ENCODE peak calls at places on chromosomes 13 and 19, in four cellular contexts. O is K562, Q is SK-N-SH, H is GM12878. L is an unnamed sample.

GRCh38 chr19:52741951-52742485 is 7.2 kb upstream of the ZNF611 start:
- DNase-seq in O (no peak), Q (no peak), H (no peak), L (no peak)

GRCh38 chr13:28728642-28729041 is 9.9 kb upstream of the SLC46A3 start:
- DNase-seq in O (no peak), Q (no peak), H (no peak), L (no peak)

GRCh38 chr19:17915940-17916593 is 16.7 kb upstream of the CCDC124 start:
- DNase-seq in O (no peak), Q (no peak), H (no peak), L (no peak)

GRCh38 chr13:42807866-42808265 is 26.5 kb downstream of the FAM216B start:
- DNase-seq in O (no peak), Q (no peak), H (no peak), L (no peak)

GRCh38 chr13:28488376-28489005 is 6.4 kb downstream of the FLT1 start:
- DNase-seq in O (no peak), Q (no peak), H (no peak), L (no peak)

GRCh38 chr19:7360393-7360984 is 11.8 kb downstream of the ARHGEF18 start:
- DNase-seq in O (no peak), Q (no peak), H (no peak), L (no peak)

GRCh38 chr19:48644355-48644754 is 1.6 kb downstream of the CA11 start:
- DNase-seq in O (no peak), Q (no peak), H (no peak), L (no peak)

GRCh38 chr13:25752957-25753540 is 298.8 kb downstream of the SHISA2 start:
- DNase-seq in O (no peak), Q (no peak), H (no peak), L (no peak)

GRCh38 chr19:45745606-45746005 is 12.4 kb downstream of the MEIOSIN start:
- DNase-seq in O (no peak), Q (no peak), H (no peak), L (no peak)

GRCh38 chr19:58364127-58364526 is 1.6 kb upstream of the ZNF497 start:
- DNase-seq in O (no peak), Q (no peak), H (no peak), L (no peak)

GRCh38 chr13:111881700-111882099 is 185.2 kb upstream of the SOX1 start:
- DNase-seq in O (no peak), Q (no peak), H (no peak), L (no peak)

GRCh38 chr13:71632721-71633120 is 234.3 kb downstream of the DACH1 start:
- DNase-seq in O (no peak), Q (no peak), H (no peak), L (no peak)

GRCh38 chr13:26950968-26951367 is 190.4 kb upstream of the GPR12 start:
- DNase-seq in O (no peak), Q (no peak), H (no peak), L (no peak)

GRCh38 chr13:21371011-21371410 is 88.1 kb downstream of the ZDHHC20 start:
- DNase-seq in O (no peak), Q (no peak), H (no peak), L (no peak)

GRCh38 chr19:8506402-8506957 is 4.0 kb upstream of the PRAM1 start:
- DNase-seq in O (peak), Q (no peak), H (no peak), L (peak)

GRCh38 chr13:72104656-72105180 is 237.7 kb upstream of the DACH1 start:
- DNase-seq in O (no peak), Q (no peak), H (no peak), L (no peak)

GRCh38 chr19:2309734-2310362 is 1.9 kb upstream of the LINGO3 start:
- DNase-seq in O (no peak), Q (peak), H (no peak), L (no peak)

DNA sequence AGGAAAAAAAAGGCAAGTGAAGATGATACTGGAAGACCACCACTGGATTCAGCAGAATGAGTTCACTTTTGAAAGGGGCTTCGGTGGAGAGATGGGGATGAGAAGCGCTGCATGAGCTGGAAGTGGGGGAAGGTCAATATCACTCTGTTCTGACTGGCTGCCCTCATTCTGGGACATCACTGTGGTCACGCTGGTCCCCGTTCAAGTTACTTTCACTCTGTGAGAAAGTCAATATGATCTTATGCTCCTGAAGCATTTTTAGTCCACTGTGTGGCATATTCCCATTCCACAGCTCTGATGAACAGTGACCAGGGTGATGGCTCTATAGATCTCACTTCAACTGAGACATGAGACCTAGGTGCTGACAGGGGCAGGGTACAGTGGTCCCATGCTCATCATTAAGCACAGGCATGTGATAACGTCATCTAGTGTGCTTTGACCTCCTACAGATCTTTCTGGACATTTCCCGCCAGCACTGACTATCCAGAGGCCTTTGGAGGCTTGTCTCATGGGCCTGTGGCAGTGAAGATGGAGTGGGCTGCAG is 40.2 kb upstream of the GPR183 start:
- DNase-seq in O (no peak), Q (no peak), H (no peak), L (no peak)
- TF ChIP-seq USF1 in O (no peak), Q (no peak), H (no peak), L (no peak)

GRCh38 chr19:36379510-36379819 is 464 bp upstream of the ZFP14 start:
- DNase-seq in O (no peak), Q (no peak), H (no peak), L (no peak)
- TF ChIP-seq USF1 in O (no peak), Q (no peak), H (no peak), L (no peak)

GRCh38 chr13:110302154-110302553 is 4.8 kb downstream of the COL4A1 start:
- DNase-seq in O (no peak), Q (no peak), H (no peak), L (no peak)
- TF ChIP-seq USF1 in O (no peak), Q (no peak), H (no peak), L (no peak)

GRCh38 chr13:29754486-29754806 is 96.0 kb downstream of the UBL3 start:
- DNase-seq in O (no peak), Q (no peak), H (no peak), L (peak)

GRCh38 chr13:29750178-29750530 is 100.3 kb downstream of the UBL3 start:
- DNase-seq in O (no peak), Q (no peak), H (no peak), L (no peak)

GRCh38 chr13:29749401-29750177 is 100.8 kb downstream of the UBL3 start:
- DNase-seq in O (no peak), Q (no peak), H (no peak), L (no peak)

GRCh38 chr13:29753593-29754485 is 96.6 kb downstream of the UBL3 start:
- DNase-seq in O (no peak), Q (no peak), H (no peak), L (no peak)

GRCh38 chr13:29752175-29752574 is 98.2 kb downstream of the UBL3 start:
- DNase-seq in O (no peak), Q (no peak), H (no peak), L (no peak)
- TF ChIP-seq USF1 in O (no peak), Q (no peak), H (no peak), L (no peak)

GRCh38 chr19:31515931-31516330 is 166.7 kb upstream of the TSHZ3 start:
- DNase-seq in O (no peak), Q (no peak), H (no peak), L (no peak)
- TF ChIP-seq USF1 in O (no peak), Q (no peak), H (no peak), L (no peak)

GRCh38 chr19:4910594-4911273 is 1.4 kb downstream of the UHRF1 start:
- DNase-seq in O (no peak), Q (peak), H (no peak), L (no peak)
- TF ChIP-seq USF1 in O (no peak), Q (no peak), H (no peak), L (no peak)

DNA sequence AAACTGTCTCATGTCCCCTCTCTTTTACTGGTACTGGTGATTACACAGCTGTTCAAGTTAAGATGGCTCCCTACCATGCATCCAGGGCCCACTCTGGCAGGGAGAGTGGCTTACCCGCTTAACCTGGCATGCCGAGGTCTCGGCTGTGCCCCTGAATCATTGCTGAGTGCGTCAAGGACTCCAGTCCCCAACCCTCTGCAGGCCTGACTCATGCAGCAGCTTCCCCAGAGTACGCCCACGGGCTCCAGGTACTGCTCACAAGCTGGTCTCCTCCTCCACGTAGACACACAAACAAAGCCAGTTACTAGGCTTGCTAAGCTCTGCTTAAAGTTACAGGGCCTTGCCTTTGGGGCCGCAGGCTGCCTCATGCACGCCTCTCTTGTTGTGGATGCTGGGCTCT is 447.4 kb downstream of the COG6 start:
- DNase-seq in O (no peak), Q (no peak), H (no peak), L (no peak)
- TF ChIP-seq USF1 in O (no peak), Q (no peak), H (no peak), L (no peak)

GRCh38 chr19:55257461-55258411 is 1.1 kb downstream of the PPP6R1 start:
- DNase-seq in O (peak), Q (peak), H (no peak), L (no peak)
- TF ChIP-seq USF1 in O (no peak), Q (no peak), H (no peak), L (no peak)

GRCh38 chr19:47020132-47020805 is 632 bp downstream of the NPAS1 start:
- DNase-seq in O (peak), Q (peak), H (no peak), L (no peak)
- TF ChIP-seq USF1 in O (no peak), Q (no peak), H (no peak), L (no peak)

DNA sequence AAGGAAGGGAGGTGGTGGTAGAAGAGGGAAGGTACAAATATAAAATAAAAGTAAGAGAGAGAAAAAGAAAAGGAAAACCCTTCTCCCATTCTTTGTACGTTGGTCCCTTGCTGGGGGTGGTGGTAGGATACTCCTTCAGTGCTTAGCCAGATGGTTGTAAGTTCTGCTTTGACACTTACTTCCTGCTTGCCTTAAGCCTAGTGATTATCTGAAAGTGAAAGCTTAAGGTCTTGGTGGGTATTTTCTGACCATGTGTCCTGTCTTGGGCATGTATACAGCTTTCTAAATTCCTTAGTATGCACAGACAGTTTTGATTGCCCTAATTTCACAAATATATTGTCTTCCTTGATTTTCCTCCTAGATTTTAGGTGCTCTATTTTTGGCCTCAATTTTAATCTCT is 314.8 kb downstream of the PCDH17 start:
- DNase-seq in O (no peak), Q (no peak), H (no peak), L (no peak)
- TF ChIP-seq USF1 in O (no peak), Q (no peak), H (no peak), L (no peak)

L was measured in WTC11.